ENCODE peak calls at places on chromosomes 11 and 22, in five cellular contexts. One of them, this sample, is unnamed. For H3K9me3 and H3K4me1, the result is how much of the 10 kb centered on the place peaks cover.

GRCh38 chr11:111391328-111392124 is 12.5 kb upstream of the POU2AF1 start:
- DNase-seq in keratinocyte: no peak
- DNase-seq in IMR-90: no peak
- DNase-seq in GM23248: no peak
- DNase-seq in K562: no peak
- DNase-seq in this sample: no peak

GRCh38 chr11:12936200-12936599 is 72.9 kb upstream of the RASSF10 start:
- DNase-seq in keratinocyte: no peak
- DNase-seq in IMR-90: no peak
- DNase-seq in GM23248: no peak
- DNase-seq in K562: no peak
- DNase-seq in this sample: no peak

GRCh38 chr22:26893034-26893710 is 235.8 kb downstream of the MIAT start:
- DNase-seq in keratinocyte: no peak
- DNase-seq in IMR-90: no peak
- DNase-seq in GM23248: peak
- DNase-seq in K562: no peak
- DNase-seq in this sample: no peak

GRCh38 chr11:104164028-104164520 is at the start of gene PDGFD:
- DNase-seq in keratinocyte: no peak
- DNase-seq in IMR-90: peak
- DNase-seq in GM23248: peak
- DNase-seq in K562: no peak
- DNase-seq in this sample: peak

GRCh38 chr11:43685483-43685882 is 4.9 kb downstream of the HSD17B12 start:
- DNase-seq in keratinocyte: no peak
- DNase-seq in IMR-90: no peak
- DNase-seq in GM23248: peak
- DNase-seq in K562: no peak
- DNase-seq in this sample: no peak

GRCh38 chr11:20036625-20037335 is 123.5 kb downstream of the DBX1 start:
- DNase-seq in keratinocyte: no peak
- DNase-seq in IMR-90: no peak
- DNase-seq in GM23248: no peak
- DNase-seq in K562: no peak
- DNase-seq in this sample: no peak

GRCh38 chr11:117820516-117820915 is 4.0 kb downstream of the FXYD2 start:
- DNase-seq in keratinocyte: no peak
- DNase-seq in IMR-90: no peak
- DNase-seq in GM23248: no peak
- DNase-seq in K562: no peak
- DNase-seq in this sample: no peak

GRCh38 chr22:24822471-24822870 is 16.5 kb downstream of the SGSM1 start:
- DNase-seq in keratinocyte: no peak
- DNase-seq in IMR-90: no peak
- DNase-seq in GM23248: no peak
- DNase-seq in K562: no peak
- DNase-seq in this sample: no peak

GRCh38 chr11:116853461-116854073 is 16.1 kb upstream of the APOA1 start:
- DNase-seq in keratinocyte: peak
- DNase-seq in IMR-90: peak
- DNase-seq in GM23248: peak
- DNase-seq in K562: no peak
- DNase-seq in this sample: peak

GRCh38 chr11:19955660-19956059 is 204.6 kb downstream of the DBX1 start:
- DNase-seq in keratinocyte: no peak
- DNase-seq in IMR-90: no peak
- DNase-seq in GM23248: no peak
- DNase-seq in K562: no peak
- DNase-seq in this sample: no peak

GRCh38 chr11:2180775-2181370 is 9.3 kb upstream of the TH start:
- DNase-seq in keratinocyte: no peak
- DNase-seq in IMR-90: no peak
- DNase-seq in GM23248: no peak
- DNase-seq in K562: no peak
- DNase-seq in this sample: no peak

GRCh38 chr11:10692716-10693115 is 839 bp downstream of the IRAG1 start:
- DNase-seq in keratinocyte: no peak
- DNase-seq in IMR-90: no peak
- DNase-seq in GM23248: no peak
- DNase-seq in K562: no peak
- DNase-seq in this sample: no peak

GRCh38 chr22:26174280-26174679 is 5.0 kb downstream of the SEZ6L start:
- DNase-seq in keratinocyte: no peak
- DNase-seq in IMR-90: no peak
- DNase-seq in GM23248: peak
- DNase-seq in K562: no peak
- DNase-seq in this sample: no peak

GRCh38 chr11:68009391-68010000 is 631 bp upstream of the ALDH3B1 start:
- DNase-seq in keratinocyte: no peak
- DNase-seq in IMR-90: peak
- DNase-seq in GM23248: peak
- DNase-seq in K562: no peak
- DNase-seq in this sample: no peak

GRCh38 chr11:61126266-61126665 is 24.0 kb downstream of the CD5 start:
- DNase-seq in keratinocyte: no peak
- DNase-seq in IMR-90: no peak
- DNase-seq in GM23248: no peak
- DNase-seq in K562: no peak
- DNase-seq in this sample: no peak

GRCh38 chr11:77126861-77127673 is 979 bp upstream of the MYO7A start:
- DNase-seq in keratinocyte: no peak
- DNase-seq in IMR-90: peak
- DNase-seq in GM23248: peak
- DNase-seq in K562: peak
- DNase-seq in this sample: peak

GRCh38 chr22:27461470-27461869 is 340.1 kb downstream of the MN1 start:
- DNase-seq in keratinocyte: no peak
- DNase-seq in IMR-90: peak
- DNase-seq in GM23248: peak
- DNase-seq in K562: no peak
- DNase-seq in this sample: no peak

GRCh38 chr11:65743928-65744698 is 23.5 kb upstream of the RNASEH2C start:
- DNase-seq in keratinocyte: no peak
- DNase-seq in IMR-90: no peak
- DNase-seq in GM23248: peak
- DNase-seq in K562: peak
- DNase-seq in this sample: peak

GRCh38 chr11:2725367-2726300 is 25.8 kb upstream of the KCNQ1OT1 start:
- DNase-seq in keratinocyte: no peak
- DNase-seq in IMR-90: peak
- DNase-seq in GM23248: peak
- DNase-seq in K562: peak
- DNase-seq in this sample: no peak

GRCh38 chr11:121476379-121477032 is 23.7 kb upstream of the SORL1-AS1 start:
- DNase-seq in keratinocyte: no peak
- DNase-seq in IMR-90: no peak
- DNase-seq in GM23248: no peak
- DNase-seq in K562: no peak
- DNase-seq in this sample: no peak

GRCh38 chr22:37401401-37401859 is 25.8 kb downstream of the ELFN2 start:
- DNase-seq in keratinocyte: no peak
- DNase-seq in IMR-90: peak
- DNase-seq in GM23248: peak
- DNase-seq in K562: no peak
- DNase-seq in this sample: peak

GRCh38 chr11:12122083-12122482 is 11.7 kb downstream of the MICAL2 start:
- DNase-seq in keratinocyte: no peak
- DNase-seq in IMR-90: no peak
- DNase-seq in GM23248: peak
- DNase-seq in K562: peak
- DNase-seq in this sample: no peak

GRCh38 chr11:17257200-17257599 is 19.3 kb upstream of the NUCB2 start:
- DNase-seq in keratinocyte: no peak
- DNase-seq in IMR-90: peak
- DNase-seq in GM23248: peak
- DNase-seq in K562: no peak
- DNase-seq in this sample: no peak

GRCh38 chr22:23181763-23182288 is 1.5 kb downstream of the BCR start:
- DNase-seq in keratinocyte: no peak
- DNase-seq in IMR-90: no peak
- DNase-seq in GM23248: no peak
- DNase-seq in K562: no peak
- DNase-seq in this sample: no peak

GRCh38 chr11:114395776-114396175 is 4.5 kb downstream of the C11orf71 start:
- DNase-seq in keratinocyte: no peak
- DNase-seq in IMR-90: no peak
- DNase-seq in GM23248: peak
- DNase-seq in K562: peak
- DNase-seq in this sample: peak

GRCh38 chr22:50105529-50106100 is 15.8 kb downstream of the MOV10L1 start:
- DNase-seq in keratinocyte: no peak
- DNase-seq in IMR-90: peak
- DNase-seq in GM23248: no peak
- DNase-seq in K562: no peak
- DNase-seq in this sample: no peak

GRCh38 chr11:14270690-14271542 is 88.1 kb downstream of the RRAS2 start:
- DNase-seq in keratinocyte: no peak
- DNase-seq in IMR-90: no peak
- DNase-seq in GM23248: no peak
- DNase-seq in K562: no peak
- DNase-seq in this sample: no peak
- H3K9me3 ChIP-seq in keratinocyte: under half
- H3K9me3 ChIP-seq in IMR-90: under half
- H3K9me3 ChIP-seq in GM23248: under half
- H3K9me3 ChIP-seq in K562: under half
- H3K9me3 ChIP-seq in this sample: under half

DNA sequence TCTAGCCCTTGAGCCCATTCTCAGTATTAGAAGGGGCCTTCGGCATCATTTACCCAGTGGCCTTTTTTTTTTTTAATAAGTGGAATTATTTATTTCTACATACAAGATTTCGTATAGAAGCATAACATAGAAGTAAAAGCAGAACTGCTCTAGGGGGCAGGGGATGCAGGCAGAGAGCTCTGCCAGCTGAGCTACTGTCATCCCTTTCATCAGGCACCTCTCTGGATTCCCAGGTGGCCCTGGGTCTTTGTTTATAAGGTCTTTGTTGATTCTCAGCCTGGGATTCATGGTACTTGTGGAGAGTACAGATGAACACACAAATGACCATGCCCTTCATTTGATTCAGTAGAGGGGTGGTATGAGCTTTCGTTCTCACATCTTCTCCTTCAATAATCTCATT is 66.4 kb downstream of the GAB2 start:
- DNase-seq in keratinocyte: no peak
- DNase-seq in IMR-90: no peak
- DNase-seq in GM23248: peak
- DNase-seq in K562: no peak
- DNase-seq in this sample: no peak
- H3K9ac ChIP-seq in keratinocyte: no peak
- H3K9ac ChIP-seq in IMR-90: no peak
- H3K9ac ChIP-seq in GM23248: peak
- H3K9ac ChIP-seq in K562: no peak
- H3K9ac ChIP-seq in this sample: no peak

GRCh38 chr11:36628765-36629199 is 30.7 kb upstream of the RAG2 start:
- DNase-seq in keratinocyte: no peak
- DNase-seq in IMR-90: no peak
- DNase-seq in GM23248: no peak
- DNase-seq in K562: no peak
- DNase-seq in this sample: no peak

GRCh38 chr11:36635463-36635862 is 37.4 kb upstream of the RAG2 start:
- DNase-seq in keratinocyte: no peak
- DNase-seq in IMR-90: no peak
- DNase-seq in GM23248: no peak
- DNase-seq in K562: no peak
- DNase-seq in this sample: no peak

GRCh38 chr11:36628141-36628540 is 30.1 kb upstream of the RAG2 start:
- DNase-seq in keratinocyte: no peak
- DNase-seq in IMR-90: no peak
- DNase-seq in GM23248: no peak
- DNase-seq in K562: no peak
- DNase-seq in this sample: no peak

GRCh38 chr11:36627471-36627870 is 29.4 kb upstream of the RAG2 start:
- DNase-seq in keratinocyte: no peak
- DNase-seq in IMR-90: no peak
- DNase-seq in GM23248: no peak
- DNase-seq in K562: no peak
- DNase-seq in this sample: no peak

DNA sequence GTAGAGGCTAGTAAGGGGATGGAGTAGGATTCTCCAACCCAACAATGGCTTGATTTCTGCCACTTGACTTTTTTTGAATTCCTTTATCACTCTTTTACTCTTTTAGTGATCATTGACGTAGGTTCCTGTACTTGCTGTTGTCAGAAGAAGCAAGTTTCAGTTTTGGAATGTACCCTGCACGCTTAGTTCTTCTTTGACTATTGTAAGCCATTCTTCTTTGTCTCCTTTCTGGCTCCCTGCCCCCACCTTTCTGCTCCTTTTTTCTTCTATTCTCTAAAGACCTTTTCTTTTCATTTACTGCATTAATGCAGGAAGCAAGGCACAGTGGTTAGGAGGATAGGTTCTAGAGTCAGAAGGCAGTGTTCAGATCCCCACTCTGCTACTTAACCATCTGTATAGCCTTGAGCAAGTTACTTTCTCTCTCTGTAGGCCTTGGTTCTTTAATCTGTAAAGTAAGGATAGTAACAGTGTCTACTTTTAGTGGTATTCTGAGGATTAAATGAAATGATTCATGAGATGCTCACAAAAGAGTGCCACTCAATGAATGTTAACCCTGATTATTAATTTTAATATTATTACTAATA is 33.8 kb upstream of the RAG2 start:
- DNase-seq in keratinocyte: no peak
- DNase-seq in IMR-90: no peak
- DNase-seq in GM23248: no peak
- DNase-seq in K562: no peak
- DNase-seq in this sample: no peak
- H3K4me1 ChIP-seq in keratinocyte: under half
- H3K4me1 ChIP-seq in IMR-90: under half
- H3K4me1 ChIP-seq in GM23248: under half
- H3K4me1 ChIP-seq in K562: under half
- H3K4me1 ChIP-seq in this sample: under half

DNA sequence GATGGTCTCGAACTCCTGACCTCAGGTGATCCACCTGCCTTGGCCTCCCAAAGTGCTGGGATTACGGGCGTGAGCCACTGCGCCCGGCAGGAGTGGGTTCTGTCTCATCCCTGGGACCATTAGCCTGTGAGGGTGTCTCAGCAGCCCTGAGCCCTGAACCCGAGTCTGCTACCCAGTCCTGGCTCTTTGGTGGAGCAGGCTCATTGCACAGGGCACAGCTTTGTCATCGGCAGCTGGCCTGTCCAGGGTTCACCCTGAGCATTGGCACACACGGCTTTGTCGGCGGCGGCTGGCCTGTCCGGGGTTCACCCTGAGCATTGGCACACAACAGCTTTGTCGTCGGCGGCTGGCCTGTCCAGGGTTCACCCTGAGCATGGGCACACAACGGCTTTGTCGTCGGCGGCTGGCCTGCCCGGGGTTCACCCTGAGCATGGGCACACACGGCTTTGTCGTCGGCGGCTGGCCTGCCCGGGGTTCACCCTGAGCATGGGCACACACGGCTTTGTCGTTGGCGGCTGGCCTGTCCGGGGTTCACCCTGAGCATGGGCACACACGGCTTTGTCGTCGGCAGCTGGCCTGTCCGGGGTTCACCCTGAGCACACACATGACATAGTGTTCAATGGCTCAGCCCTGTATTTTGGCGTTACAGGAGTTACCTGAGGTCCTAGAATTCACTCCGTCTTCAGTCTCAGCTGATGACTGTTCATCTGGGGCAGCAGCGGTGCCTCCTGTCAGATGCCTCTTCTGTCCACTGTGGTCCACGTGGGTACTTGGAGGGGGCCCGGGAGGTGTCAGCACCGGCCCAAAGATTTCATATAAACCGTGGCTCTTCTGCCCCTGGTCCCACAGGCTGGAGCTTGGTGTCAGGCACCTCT is 1082.5 kb downstream of the BRD1 start:
- DNase-seq in keratinocyte: no peak
- DNase-seq in IMR-90: no peak
- DNase-seq in GM23248: no peak
- DNase-seq in K562: no peak
- DNase-seq in this sample: peak
- H3K9me3 ChIP-seq in keratinocyte: under half
- H3K9me3 ChIP-seq in IMR-90: half or more
- H3K9me3 ChIP-seq in GM23248: under half
- H3K9me3 ChIP-seq in K562: under half
- H3K9me3 ChIP-seq in this sample: under half

This sample was measured in colonic mucosa.